ENCODE peak calls at places on chromosomes 13 and 19, in seven cellular contexts. D, W, Z, G, X, F and Q are unnamed samples. For H3K4me1, the result is how much of the 10 kb centered on the place peaks cover.

GRCh38 chr19:6677924-6678689 is 8.1 kb upstream of the TNFSF14 start:
- DNase-seq in Z (no peak), D (no peak), W (no peak), F (peak), X (peak), G (no peak), Q (no peak)

GRCh38 chr19:18392417-18392816 is 5.0 kb downstream of the LRRC25 start:
- DNase-seq in Z (peak), F (no peak), W (peak), D (no peak), X (peak), G (no peak), Q (peak)

GRCh38 chr13:49980266-49980665 is 16.6 kb upstream of the TRIM13 start:
- DNase-seq in G (no peak), Z (no peak), W (no peak), X (no peak), D (no peak), F (no peak), Q (no peak)

GRCh38 chr13:113657851-113658741 is at the start of gene ATP4B:
- DNase-seq in W (peak), F (no peak), Z (no peak), X (peak), D (peak), G (peak), Q (peak)

GRCh38 chr13:27295096-27295495 is 24.5 kb downstream of the RASL11A start:
- DNase-seq in Z (no peak), D (no peak), W (no peak), F (no peak), X (no peak), G (no peak), Q (no peak)

GRCh38 chr19:35207391-35207871 is 21.1 kb downstream of the FAM187B start:
- DNase-seq in Z (no peak), W (no peak), D (no peak), F (no peak), G (no peak), X (no peak), Q (no peak)

GRCh38 chr13:73399347-73400216 is 340.8 kb downstream of the KLF5 start:
- DNase-seq in Z (no peak), D (no peak), X (no peak), W (no peak), F (no peak), G (no peak), Q (peak)

GRCh38 chr13:42107006-42107405 is 58.6 kb downstream of the DGKH start:
- DNase-seq in F (no peak), D (no peak), G (no peak), Z (no peak), X (no peak), W (no peak), Q (no peak)

GRCh38 chr13:55567721-55568625 is 1572.7 kb upstream of the PRR20A start:
- DNase-seq in G (no peak), W (no peak), X (no peak), D (no peak), F (no peak), Z (no peak), Q (no peak)

GRCh38 chr19:17454579-17454978 is 6.1 kb upstream of the TMEM221 start:
- DNase-seq in F (peak), X (no peak), Z (no peak), W (no peak), G (no peak), D (no peak), Q (no peak)

GRCh38 chr19:17703823-17704463 is 15.3 kb upstream of the MAP1S start:
- DNase-seq in X (peak), W (no peak), Z (peak), G (no peak), F (peak), D (no peak), Q (peak)

GRCh38 chr19:8151499-8152035 is 2.2 kb upstream of the FBN3 start:
- DNase-seq in X (no peak), W (no peak), G (no peak), D (no peak), F (no peak), Z (no peak), Q (no peak)

GRCh38 chr19:53102701-53103140 is 501 bp downstream of the ZNF160 start:
- DNase-seq in G (peak), Z (peak), F (no peak), D (peak), X (peak), W (peak), Q (peak)
- H3K27ac ChIP-seq in G (peak), Z (peak), F (peak), D (peak), X (peak), W (peak), Q (peak)

DNA sequence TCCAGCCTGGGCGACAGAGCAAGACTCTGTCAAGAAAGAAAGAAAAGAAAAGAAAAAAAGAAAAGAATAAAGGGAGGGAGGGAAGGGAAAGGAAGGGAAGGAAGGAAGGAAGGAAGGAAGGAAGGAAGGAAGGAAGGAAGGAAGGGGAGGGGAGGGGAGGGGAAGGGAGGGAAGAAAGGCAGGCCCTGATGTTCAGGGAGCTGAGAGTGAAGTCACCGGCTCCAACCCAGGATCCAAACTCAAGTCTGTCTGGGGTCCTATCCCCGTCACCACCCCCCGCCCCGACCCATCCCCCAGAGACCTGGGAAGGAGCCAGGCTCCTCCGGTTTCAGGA is 5.8 kb upstream of the RDH13 start:
- DNase-seq in Z (no peak), D (no peak), X (no peak), G (no peak), F (no peak), W (no peak), Q (no peak)
- H3K4me1 ChIP-seq in Z (under half), D (under half), X (under half), G (under half), F (under half), W (under half), Q (under half)

GRCh38 chr19:45419895-45420294 is 3.8 kb downstream of the ERCC1 start:
- DNase-seq in W (no peak), D (no peak), G (no peak), X (no peak), F (no peak), Z (no peak), Q (no peak)

GRCh38 chr19:45414468-45414867 is 8.0 kb downstream of the POLR1G start:
- DNase-seq in Z (no peak), F (no peak), G (no peak), W (no peak), D (no peak), X (no peak), Q (no peak)

GRCh38 chr19:45419396-45419795 is 4.3 kb downstream of the ERCC1 start:
- DNase-seq in X (peak), G (no peak), D (no peak), W (no peak), F (no peak), Z (peak), Q (no peak)

GRCh38 chr19:45418812-45419211 is 4.9 kb downstream of the ERCC1 start:
- DNase-seq in Z (peak), X (no peak), D (no peak), G (no peak), W (no peak), F (no peak), Q (no peak)

GRCh38 chr19:45417151-45417550 is 6.6 kb downstream of the ERCC1 start:
- DNase-seq in G (no peak), X (no peak), W (no peak), Z (no peak), F (no peak), D (no peak), Q (no peak)
- TF ChIP-seq POLR2A in G (no peak), X (no peak), W (no peak), Z (no peak), F (no peak), D (no peak), Q (no peak)

DNA sequence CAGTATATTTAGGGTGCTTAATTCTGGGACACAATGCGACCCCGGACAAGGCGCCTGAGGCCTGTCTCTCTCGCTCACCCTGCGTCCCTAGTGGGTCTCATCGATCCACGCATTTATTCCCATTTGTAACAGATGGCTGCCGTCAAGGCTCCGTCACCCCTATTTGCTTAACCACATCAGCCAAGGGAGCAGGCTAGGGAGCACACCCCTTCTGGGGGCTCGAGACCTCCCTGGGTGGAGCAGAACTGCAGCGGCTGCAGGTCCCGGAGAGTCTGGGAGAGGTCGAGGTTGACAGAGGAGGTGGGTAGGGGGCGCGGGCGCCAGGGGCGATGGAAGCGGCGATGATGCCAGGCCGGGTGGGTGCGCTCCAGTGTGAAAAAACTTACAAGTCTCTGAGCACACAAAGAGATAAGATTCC is 507 bp downstream of the ALG5 start:
- DNase-seq in Z (peak), G (no peak), F (peak), X (peak), W (no peak), D (peak), Q (no peak)
- H3K27ac ChIP-seq in Z (peak), G (peak), F (peak), X (peak), W (peak), D (peak), Q (peak)

DNA sequence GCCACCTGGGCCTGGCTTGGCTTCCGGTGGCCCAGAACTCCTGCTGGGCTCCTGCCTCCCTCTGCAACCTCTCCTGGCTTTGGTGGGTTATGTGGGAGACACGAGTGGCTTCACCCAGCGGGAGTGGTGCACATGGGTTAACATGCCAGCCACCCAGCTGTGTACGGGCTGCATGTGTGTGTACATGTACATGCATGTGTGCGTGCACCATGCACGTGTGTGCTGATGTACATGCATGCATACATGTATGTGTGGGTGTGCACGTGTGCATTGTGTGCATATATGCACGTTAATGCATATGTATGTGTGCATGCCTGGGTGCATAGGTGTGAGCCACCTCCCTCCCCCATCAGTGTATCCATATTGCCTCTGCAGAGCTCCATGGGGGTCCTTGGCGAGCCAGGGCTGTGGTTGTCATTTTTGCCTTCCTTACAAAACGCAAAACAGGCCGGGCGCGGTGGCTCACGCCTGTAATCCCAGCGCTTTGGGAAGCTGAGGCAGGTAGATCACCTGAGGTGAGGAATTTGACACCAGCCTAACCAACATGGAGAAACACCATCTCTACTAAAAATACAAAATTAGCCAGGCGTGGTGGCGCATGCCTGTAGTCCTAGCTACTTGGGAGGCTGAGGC is 12.5 kb downstream of the GNA11 start:
- DNase-seq in D (no peak), F (no peak), W (no peak), X (peak), G (no peak), Z (no peak), Q (no peak)
- H3K4me1 ChIP-seq in D (under half), F (under half), W (under half), X (half or more), G (half or more), Z (half or more), Q (half or more)

DNA sequence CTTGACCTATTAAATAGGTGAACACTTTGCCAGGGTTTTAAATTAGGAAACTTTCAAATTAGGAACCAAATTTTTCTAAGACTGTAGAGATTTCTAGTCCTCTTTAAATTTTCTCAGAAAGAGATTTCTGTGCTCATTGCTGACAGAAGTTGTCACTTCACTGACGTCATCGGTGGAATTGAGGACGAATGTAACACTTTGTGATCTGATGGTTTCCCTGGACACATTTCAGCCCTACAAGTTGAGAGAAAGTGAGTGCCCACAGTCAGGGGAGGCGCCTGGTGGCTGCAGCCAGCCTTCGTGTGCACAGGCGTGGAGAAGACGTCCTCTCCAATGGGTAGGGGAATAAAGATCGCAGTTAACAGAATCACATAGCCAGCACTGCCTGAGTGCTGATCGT is 396.5 kb upstream of the TSHZ3 start:
- DNase-seq in F (no peak), D (no peak), W (no peak), Z (no peak), X (no peak), G (no peak), Q (no peak)
- TF ChIP-seq POLR2A in F (no peak), D (no peak), W (no peak), Z (no peak), X (no peak), G (no peak), Q (no peak)

GRCh38 chr13:65660696-65661095 is 1569.4 kb downstream of the PCDH9 start:
- DNase-seq in G (no peak), X (no peak), D (no peak), W (no peak), Z (no peak), F (no peak), Q (no peak)

GRCh38 chr13:65653548-65654078 is 1576.5 kb downstream of the PCDH9 start:
- DNase-seq in Z (no peak), W (no peak), X (no peak), F (no peak), D (no peak), G (no peak), Q (no peak)

DNA sequence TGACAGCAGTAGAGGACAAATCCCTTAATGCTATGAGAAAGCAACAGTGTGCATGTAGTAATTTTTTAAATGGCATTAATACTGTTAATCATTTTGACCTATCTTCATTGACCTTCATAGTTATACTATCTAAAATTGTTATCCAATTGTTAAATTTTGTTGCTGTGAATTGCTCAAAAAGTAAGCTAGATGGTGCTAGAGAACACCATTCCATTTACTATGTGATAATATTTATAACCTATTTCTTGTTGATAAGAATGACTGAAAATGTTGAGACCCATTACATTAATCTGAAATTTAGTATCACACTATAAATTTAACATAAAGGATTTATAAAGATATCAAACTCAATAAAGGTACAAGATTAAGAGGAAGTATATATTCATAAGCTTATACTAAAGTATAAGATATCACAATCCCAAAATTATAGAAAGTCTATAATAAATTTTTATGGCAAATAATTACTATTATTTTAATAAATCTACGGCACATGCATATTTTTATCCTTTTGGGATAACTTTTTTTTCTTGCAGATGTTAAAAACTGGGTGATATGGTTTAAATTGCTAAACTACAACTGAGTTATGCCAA is 1573.3 kb downstream of the PCDH9 start:
- DNase-seq in F (no peak), D (no peak), G (no peak), W (no peak), Z (no peak), X (no peak), Q (no peak)
- H3K27ac ChIP-seq in F (no peak), D (no peak), G (no peak), W (no peak), Z (no peak), X (no peak), Q (no peak)

GRCh38 chr19:5631511-5632240 is 8.8 kb downstream of the SAFB start:
- DNase-seq in G (no peak), D (peak), Z (no peak), X (no peak), F (no peak), W (no peak), Q (no peak)
- H3K4me1 ChIP-seq in G (half or more), D (under half), Z (under half), X (half or more), F (under half), W (half or more), Q (half or more)

GRCh38 chr19:4529924-4530522 is 5.0 kb downstream of the PLIN5 start:
- DNase-seq in W (no peak), G (no peak), F (no peak), X (no peak), Z (no peak), D (no peak), Q (no peak)
- TF ChIP-seq POLR2A in W (no peak), G (no peak), F (no peak), X (no peak), Z (no peak), D (no peak), Q (no peak)